ENCODE peak calls at places on chromosomes 11 and 22, in seven cellular contexts. L is nephron progenitor cell, P is heart left ventricle, W is fibroblast of pulmonary artery, E is brain microvascular endothelial cell, J is sigmoid colon, G is coronary artery. M is an unnamed sample.

GRCh38 chr11:71193431-71193830 is 58.9 kb downstream of the SHANK2 start:
- DNase-seq in L (no peak), P (no peak), W (no peak), E (no peak), J (no peak), G (no peak), M (no peak)

GRCh38 chr11:19244084-19244483 is 3.3 kb upstream of the E2F8 start:
- DNase-seq in L (no peak), P (no peak), W (peak), E (no peak), J (no peak), G (no peak), M (no peak)

GRCh38 chr22:18063311-18063710 is 14.5 kb upstream of the PEX26 start:
- DNase-seq in L (peak), P (no peak), W (no peak), E (no peak), J (no peak), G (no peak), M (no peak)

GRCh38 chr11:59669611-59670009 is 773 bp upstream of the PATL1 start:
- DNase-seq in L (no peak), P (peak), W (peak), E (peak), J (peak), G (peak), M (peak)

GRCh38 chr11:128884703-128885338 is 6.3 kb upstream of the KCNJ5 start:
- DNase-seq in L (peak), P (peak), W (peak), E (peak), J (peak), G (no peak), M (no peak)

GRCh38 chr11:1939006-1939626 is 8.0 kb upstream of the MRPL23 start:
- DNase-seq in L (peak), P (peak), W (no peak), E (no peak), J (peak), G (no peak), M (no peak)

GRCh38 chr11:102546923-102547471 is 16.4 kb upstream of the MMP7 start:
- DNase-seq in L (no peak), P (no peak), W (no peak), E (no peak), J (no peak), G (no peak), M (no peak)

GRCh38 chr22:19014886-19015285 is 78.8 kb upstream of the PRODH start:
- DNase-seq in L (no peak), P (no peak), W (no peak), E (no peak), J (no peak), G (no peak), M (no peak)

GRCh38 chr22:22943521-22944267 is 56.1 kb downstream of the IGLL5 start:
- DNase-seq in L (no peak), P (no peak), W (no peak), E (no peak), J (no peak), G (peak), M (no peak)

GRCh38 chr22:43060213-43060612 is 29.0 kb downstream of the TTLL1 start:
- DNase-seq in L (peak), P (no peak), W (peak), E (no peak), J (no peak), G (no peak), M (no peak)

GRCh38 chr22:32079110-32080089 is 36.3 kb downstream of the SLC5A1 start:
- DNase-seq in L (no peak), P (no peak), W (peak), E (peak), J (no peak), G (no peak), M (peak)

GRCh38 chr11:88363566-88364169 is 26.1 kb upstream of the CTSC start:
- DNase-seq in L (no peak), P (no peak), W (peak), E (peak), J (no peak), G (no peak), M (no peak)

GRCh38 chr11:96215094-96215782 is 127.8 kb downstream of the MAML2 start:
- DNase-seq in L (peak), P (no peak), W (peak), E (peak), J (no peak), G (no peak), M (no peak)

GRCh38 chr11:10845589-10845988 is 12.3 kb downstream of the ZBED5 start:
- DNase-seq in L (no peak), P (no peak), W (no peak), E (no peak), J (no peak), G (no peak), M (no peak)

GRCh38 chr22:42752230-42752746 is 31.6 kb upstream of the A4GALT start:
- DNase-seq in L (no peak), P (no peak), W (no peak), E (no peak), J (no peak), G (no peak), M (no peak)

GRCh38 chr11:43944761-43945311 is 2.4 kb downstream of the C11orf96 start:
- DNase-seq in L (peak), P (peak), W (peak), E (peak), J (peak), G (no peak), M (no peak)

GRCh38 chr11:112795896-112796686 is 165.1 kb upstream of the NCAM1 start:
- DNase-seq in L (peak), P (no peak), W (no peak), E (no peak), J (peak), G (peak), M (no peak)

GRCh38 chr11:122367809-122368231 is 251.8 kb upstream of the BLID start:
- DNase-seq in L (peak), P (peak), W (peak), E (peak), J (peak), G (no peak), M (peak)

GRCh38 chr22:20641198-20641892 is 132.6 kb upstream of the SERPIND1 start:
- DNase-seq in L (no peak), P (no peak), W (no peak), E (no peak), J (no peak), G (no peak), M (no peak)

GRCh38 chr11:116793476-116794096 is 1.9 kb upstream of the APOA5 start:
- DNase-seq in L (no peak), P (no peak), W (peak), E (no peak), J (no peak), G (no peak), M (no peak)

GRCh38 chr22:25818541-25818940 is 76.6 kb downstream of the MYO18B start:
- DNase-seq in L (no peak), P (no peak), W (no peak), E (no peak), J (no peak), G (peak), M (no peak)

GRCh38 chr11:13479688-13480087 is 16.1 kb downstream of the PTH start:
- DNase-seq in L (no peak), P (no peak), W (no peak), E (no peak), J (no peak), G (no peak), M (no peak)

GRCh38 chr22:49979587-49980264 is 19.2 kb downstream of the PIM3 start:
- DNase-seq in L (peak), P (peak), W (peak), E (peak), J (no peak), G (no peak), M (no peak)

GRCh38 chr11:120137611-120138521 is at the start of gene TRIM29:
- DNase-seq in L (no peak), P (peak), W (no peak), E (no peak), J (peak), G (peak), M (no peak)

GRCh38 chr11:117823941-117824420 is 563 bp downstream of the FXYD2 start:
- DNase-seq in L (no peak), P (peak), W (peak), E (no peak), J (peak), G (peak), M (no peak)

GRCh38 chr11:61532136-61533038 is 23.8 kb downstream of the LRRC10B start:
- DNase-seq in L (no peak), P (no peak), W (peak), E (no peak), J (no peak), G (no peak), M (no peak)

GRCh38 chr22:35312198-35313059 is 12.7 kb downstream of the TOM1 start:
- DNase-seq in L (no peak), P (no peak), W (no peak), E (peak), J (peak), G (peak), M (peak)

GRCh38 chr11:111694851-111695250 is 71.3 kb downstream of the PPP2R1B start:
- DNase-seq in L (peak), P (no peak), W (peak), E (peak), J (no peak), G (no peak), M (no peak)

GRCh38 chr22:44604455-44604854 is 97.5 kb upstream of the PRR5 start:
- DNase-seq in L (no peak), P (no peak), W (no peak), E (no peak), J (no peak), G (no peak), M (no peak)
- TF ChIP-seq CTCF in L (no peak), P (no peak), W (no peak), E (no peak), J (no peak), G (no peak), M (no peak)

DNA sequence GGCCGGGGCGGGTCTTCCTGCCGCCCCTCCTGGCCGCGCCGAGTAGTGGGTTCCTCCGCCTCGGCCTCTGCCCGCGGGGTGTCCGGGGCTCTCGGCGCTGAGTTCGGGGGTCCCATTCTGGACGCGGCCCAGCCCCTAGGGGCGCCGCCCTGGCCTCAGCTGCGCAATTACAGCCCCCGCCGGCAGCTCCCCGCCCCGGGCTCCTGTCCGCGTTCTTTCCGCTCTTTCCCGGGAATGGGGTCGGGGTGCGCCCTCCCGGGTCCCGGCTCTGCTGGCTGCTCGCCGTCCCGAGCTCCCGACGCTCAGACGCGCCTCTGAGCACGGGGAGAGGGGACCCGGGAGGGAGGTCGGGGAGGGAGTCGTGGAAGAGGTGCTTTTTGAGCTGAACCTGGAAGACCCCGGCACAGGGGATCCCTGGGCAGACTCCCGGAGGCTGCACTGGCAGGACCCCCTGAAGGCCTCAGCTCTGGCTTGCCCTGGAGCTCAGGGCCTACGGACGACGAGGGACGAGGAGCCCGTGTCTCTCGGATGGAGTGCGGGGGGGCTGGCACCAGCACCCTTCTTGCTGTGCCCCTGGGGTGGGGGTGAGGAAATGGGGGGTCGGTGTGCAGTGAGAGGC is 543 bp downstream of the TSPAN4 start:
- DNase-seq in L (peak), P (no peak), W (no peak), E (no peak), J (no peak), G (no peak), M (no peak)
- TF ChIP-seq CTCF in L (no peak), P (peak), W (no peak), E (no peak), J (no peak), G (no peak), M (no peak)

GRCh38 chr11:73257342-73258103 is 14.6 kb upstream of the P2RY6 start:
- DNase-seq in L (peak), P (no peak), W (peak), E (peak), J (peak), G (peak), M (peak)
- TF ChIP-seq CTCF in L (no peak), P (no peak), W (no peak), E (no peak), J (no peak), G (no peak), M (no peak)

GRCh38 chr11:72223615-72224586 is 666 bp upstream of the INPPL1 start:
- DNase-seq in L (peak), P (peak), W (peak), E (no peak), J (peak), G (no peak), M (no peak)

GRCh38 chr11:72224587-72225410 is at the start of gene INPPL1:
- DNase-seq in L (peak), P (peak), W (peak), E (no peak), J (peak), G (no peak), M (no peak)

GRCh38 chr11:72221386-72221785 is 3.2 kb upstream of the INPPL1 start:
- DNase-seq in L (no peak), P (no peak), W (no peak), E (no peak), J (peak), G (peak), M (no peak)

GRCh38 chr11:72222106-72222891 is 2.3 kb upstream of the INPPL1 start:
- DNase-seq in L (no peak), P (no peak), W (no peak), E (no peak), J (no peak), G (no peak), M (no peak)

GRCh38 chr11:72222907-72223614 is 1.5 kb upstream of the INPPL1 start:
- DNase-seq in L (peak), P (peak), W (peak), E (peak), J (peak), G (peak), M (peak)
- TF ChIP-seq CTCF in L (no peak), P (peak), W (peak), E (peak), J (peak), G (peak), M (peak)

DNA sequence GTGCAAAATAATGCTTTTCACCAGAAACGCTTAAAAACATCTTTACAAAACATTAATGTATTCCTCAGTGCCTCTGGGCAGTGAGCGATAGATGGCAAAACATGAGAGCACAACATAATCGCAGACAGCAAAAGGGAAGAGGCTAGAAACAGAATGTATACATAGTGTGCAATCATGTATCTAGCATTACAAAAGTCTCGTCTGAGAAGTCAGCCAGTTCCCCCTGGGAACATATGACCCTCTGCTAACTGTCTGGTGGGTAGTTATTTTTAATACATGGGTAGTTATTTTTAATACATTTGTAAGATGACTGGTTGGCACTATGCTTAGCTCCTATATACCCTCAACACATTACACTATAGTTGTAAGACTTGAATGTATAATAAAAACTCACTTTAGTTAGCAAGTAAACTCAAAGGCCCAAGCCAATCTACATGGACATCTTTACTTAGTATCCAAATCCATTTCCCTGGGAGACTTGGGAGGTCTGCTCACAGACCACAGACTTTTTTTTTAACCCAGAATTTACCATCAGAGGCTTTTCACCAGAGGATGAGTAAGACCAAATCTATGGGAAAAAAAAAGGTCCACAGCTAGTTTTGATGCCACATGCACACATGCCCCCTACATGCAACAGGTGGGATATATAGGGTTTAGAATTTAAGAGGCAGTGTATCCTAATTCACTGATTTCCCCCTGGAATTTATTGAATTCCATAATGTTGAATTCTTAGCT is 71.7 kb downstream of the AMBRA1 start:
- DNase-seq in L (no peak), P (no peak), W (peak), E (peak), J (no peak), G (no peak), M (no peak)
- TF ChIP-seq CTCF in L (peak), P (peak), W (peak), E (peak), J (no peak), G (no peak), M (peak)

M was measured in retinal pigment epithelial cell.